ENCODE peak calls at places on chromosomes 13 and 19, in seven cellular contexts. One of them, this sample, is unnamed.

GRCh38 chr19:31518216-31518615 is 169.0 kb upstream of the TSHZ3 start:
- DNase-seq in RWPE1: no peak
- DNase-seq in NCI-H748 treated with DMSO at 0.1 percent for 48 hours: no peak
- DNase-seq in NCI-H2171 treated with DMSO at 0.1 percent for 48 hours: no peak
- DNase-seq in HuH-7: no peak
- DNase-seq in fibroblast of the conjunctiva: no peak
- DNase-seq in tibial artery: no peak
- DNase-seq in this sample: no peak

GRCh38 chr13:55493297-55493696 is 1647.4 kb upstream of the PRR20A start:
- DNase-seq in fibroblast of the conjunctiva: no peak
- DNase-seq in NCI-H2171 treated with DMSO at 0.1 percent for 48 hours: no peak
- DNase-seq in HuH-7: no peak
- DNase-seq in NCI-H748 treated with DMSO at 0.1 percent for 48 hours: no peak
- DNase-seq in RWPE1: no peak
- DNase-seq in tibial artery: no peak
- DNase-seq in this sample: no peak

GRCh38 chr13:109130093-109130835 is 500.9 kb downstream of the MYO16 start:
- DNase-seq in tibial artery: no peak
- DNase-seq in fibroblast of the conjunctiva: no peak
- DNase-seq in NCI-H748 treated with DMSO at 0.1 percent for 48 hours: no peak
- DNase-seq in HuH-7: no peak
- DNase-seq in NCI-H2171 treated with DMSO at 0.1 percent for 48 hours: no peak
- DNase-seq in RWPE1: no peak
- DNase-seq in this sample: no peak

GRCh38 chr19:58362272-58362994 is at the start of gene ZNF497:
- DNase-seq in RWPE1: peak; percentile 97
- DNase-seq in fibroblast of the conjunctiva: peak; percentile 94
- DNase-seq in tibial artery: peak; percentile 98
- DNase-seq in HuH-7: peak; percentile 99
- DNase-seq in NCI-H2171 treated with DMSO at 0.1 percent for 48 hours: peak; percentile 92
- DNase-seq in NCI-H748 treated with DMSO at 0.1 percent for 48 hours: peak; percentile 94
- DNase-seq in this sample: peak; percentile 99

GRCh38 chr13:102651892-102652291 is 43.0 kb downstream of the METTL21C start:
- DNase-seq in fibroblast of the conjunctiva: peak; percentile 12
- DNase-seq in HuH-7: no peak
- DNase-seq in NCI-H2171 treated with DMSO at 0.1 percent for 48 hours: no peak
- DNase-seq in NCI-H748 treated with DMSO at 0.1 percent for 48 hours: no peak
- DNase-seq in tibial artery: peak; percentile 83
- DNase-seq in RWPE1: no peak
- DNase-seq in this sample: no peak

GRCh38 chr13:33728271-33729037 is 89.5 kb upstream of the RFC3 start:
- DNase-seq in tibial artery: no peak
- DNase-seq in NCI-H2171 treated with DMSO at 0.1 percent for 48 hours: no peak
- DNase-seq in fibroblast of the conjunctiva: no peak
- DNase-seq in HuH-7: no peak
- DNase-seq in NCI-H748 treated with DMSO at 0.1 percent for 48 hours: no peak
- DNase-seq in RWPE1: peak; percentile 20
- DNase-seq in this sample: peak; percentile 61

GRCh38 chr13:59112375-59112774 is 1051.4 kb downstream of the DIAPH3 start:
- DNase-seq in NCI-H748 treated with DMSO at 0.1 percent for 48 hours: no peak
- DNase-seq in tibial artery: no peak
- DNase-seq in RWPE1: peak; percentile 40
- DNase-seq in NCI-H2171 treated with DMSO at 0.1 percent for 48 hours: no peak
- DNase-seq in HuH-7: no peak
- DNase-seq in fibroblast of the conjunctiva: peak; percentile 85
- DNase-seq in this sample: peak; percentile 27

GRCh38 chr19:1864480-1865171 is 1.2 kb upstream of the KLF16 start:
- DNase-seq in tibial artery: no peak
- DNase-seq in RWPE1: no peak
- DNase-seq in NCI-H748 treated with DMSO at 0.1 percent for 48 hours: no peak
- DNase-seq in NCI-H2171 treated with DMSO at 0.1 percent for 48 hours: peak; percentile 42
- DNase-seq in HuH-7: peak; percentile 78
- DNase-seq in fibroblast of the conjunctiva: peak; percentile 22
- DNase-seq in this sample: peak; percentile 76

GRCh38 chr19:33535176-33535575 is 13.6 kb upstream of the PEPD start:
- DNase-seq in NCI-H748 treated with DMSO at 0.1 percent for 48 hours: no peak
- DNase-seq in NCI-H2171 treated with DMSO at 0.1 percent for 48 hours: no peak
- DNase-seq in HuH-7: no peak
- DNase-seq in RWPE1: no peak
- DNase-seq in tibial artery: no peak
- DNase-seq in fibroblast of the conjunctiva: no peak
- DNase-seq in this sample: no peak

GRCh38 chr19:40304306-40304705 is 19.2 kb upstream of the AKT2 start:
- DNase-seq in HuH-7: no peak
- DNase-seq in NCI-H2171 treated with DMSO at 0.1 percent for 48 hours: peak; percentile 14
- DNase-seq in RWPE1: no peak
- DNase-seq in NCI-H748 treated with DMSO at 0.1 percent for 48 hours: no peak
- DNase-seq in fibroblast of the conjunctiva: no peak
- DNase-seq in tibial artery: no peak
- DNase-seq in this sample: no peak

GRCh38 chr13:99260216-99260615 is 2.0 kb upstream of the GPR18 start:
- DNase-seq in HuH-7: no peak
- DNase-seq in NCI-H2171 treated with DMSO at 0.1 percent for 48 hours: no peak
- DNase-seq in fibroblast of the conjunctiva: no peak
- DNase-seq in RWPE1: no peak
- DNase-seq in NCI-H748 treated with DMSO at 0.1 percent for 48 hours: no peak
- DNase-seq in tibial artery: no peak
- DNase-seq in this sample: no peak

GRCh38 chr19:4539697-4540581 is at the start of gene LRG1:
- DNase-seq in NCI-H2171 treated with DMSO at 0.1 percent for 48 hours: no peak
- DNase-seq in NCI-H748 treated with DMSO at 0.1 percent for 48 hours: no peak
- DNase-seq in tibial artery: no peak
- DNase-seq in HuH-7: peak; percentile 89
- DNase-seq in RWPE1: no peak
- DNase-seq in fibroblast of the conjunctiva: no peak
- DNase-seq in this sample: no peak

GRCh38 chr13:52711277-52711676 is 28.3 kb downstream of the CNMD start:
- DNase-seq in RWPE1: no peak
- DNase-seq in HuH-7: no peak
- DNase-seq in NCI-H748 treated with DMSO at 0.1 percent for 48 hours: no peak
- DNase-seq in NCI-H2171 treated with DMSO at 0.1 percent for 48 hours: no peak
- DNase-seq in fibroblast of the conjunctiva: no peak
- DNase-seq in tibial artery: no peak
- DNase-seq in this sample: no peak

GRCh38 chr13:98761126-98761978 is 8.9 kb upstream of the SLC15A1 start:
- DNase-seq in HuH-7: no peak
- DNase-seq in fibroblast of the conjunctiva: peak; percentile 72
- DNase-seq in NCI-H2171 treated with DMSO at 0.1 percent for 48 hours: no peak
- DNase-seq in NCI-H748 treated with DMSO at 0.1 percent for 48 hours: no peak
- DNase-seq in RWPE1: peak; percentile 25
- DNase-seq in tibial artery: no peak
- DNase-seq in this sample: no peak